ENCODE peak calls at places on chromosomes 13 and 19, in eight cellular contexts. One of them, this sample, is unnamed.
A peak's percentile ranks its signal among the peaks of the same experiment; 100 is the strongest.

GRCh38 chr19:54407780-54408179 is 7.5 kb upstream of the TTYH1 start:
- DNase-seq in uterus: no peak
- DNase-seq in CD8-positive, alpha-beta T cell: no peak
- DNase-seq in GM12878: no peak
- DNase-seq in neural progenitor cell: no peak
- DNase-seq in Peyer's patch: no peak
- DNase-seq in heart left ventricle: no peak
- DNase-seq in effector memory CD4-positive, alpha-beta T cell: no peak
- DNase-seq in this sample: no peak

GRCh38 chr13:84430441-84430840 is 548.2 kb upstream of the SLITRK1 start:
- DNase-seq in effector memory CD4-positive, alpha-beta T cell: no peak
- DNase-seq in GM12878: no peak
- DNase-seq in uterus: no peak
- DNase-seq in CD8-positive, alpha-beta T cell: no peak
- DNase-seq in heart left ventricle: no peak
- DNase-seq in neural progenitor cell: no peak
- DNase-seq in Peyer's patch: no peak
- DNase-seq in this sample: no peak

GRCh38 chr13:73273737-73274136 is 214.9 kb downstream of the KLF5 start:
- DNase-seq in effector memory CD4-positive, alpha-beta T cell: no peak
- DNase-seq in CD8-positive, alpha-beta T cell: no peak
- DNase-seq in neural progenitor cell: no peak
- DNase-seq in GM12878: no peak
- DNase-seq in uterus: no peak
- DNase-seq in Peyer's patch: no peak
- DNase-seq in heart left ventricle: no peak
- DNase-seq in this sample: no peak

GRCh38 chr13:50800091-50800739 is 43.3 kb downstream of the DLEU7 start:
- DNase-seq in effector memory CD4-positive, alpha-beta T cell: no peak
- DNase-seq in heart left ventricle: no peak
- DNase-seq in CD8-positive, alpha-beta T cell: no peak
- DNase-seq in Peyer's patch: no peak
- DNase-seq in uterus: no peak
- DNase-seq in GM12878: no peak
- DNase-seq in neural progenitor cell: no peak
- DNase-seq in this sample: no peak

GRCh38 chr13:91630916-91631315 is 232.5 kb downstream of the GPC5 start:
- DNase-seq in Peyer's patch: no peak
- DNase-seq in effector memory CD4-positive, alpha-beta T cell: no peak
- DNase-seq in heart left ventricle: no peak
- DNase-seq in CD8-positive, alpha-beta T cell: no peak
- DNase-seq in uterus: no peak
- DNase-seq in GM12878: no peak
- DNase-seq in neural progenitor cell: peak; percentile 7
- DNase-seq in this sample: no peak

GRCh38 chr19:13025819-13026477 is 30.7 kb downstream of the NFIX start:
- DNase-seq in CD8-positive, alpha-beta T cell: no peak
- DNase-seq in neural progenitor cell: no peak
- DNase-seq in effector memory CD4-positive, alpha-beta T cell: no peak
- DNase-seq in uterus: no peak
- DNase-seq in heart left ventricle: no peak
- DNase-seq in GM12878: no peak
- DNase-seq in Peyer's patch: no peak
- DNase-seq in this sample: no peak

GRCh38 chr19:45676851-45677263 is 8.8 kb downstream of the GIPR start:
- DNase-seq in GM12878: no peak
- DNase-seq in neural progenitor cell: no peak
- DNase-seq in uterus: no peak
- DNase-seq in Peyer's patch: no peak
- DNase-seq in heart left ventricle: no peak
- DNase-seq in CD8-positive, alpha-beta T cell: peak; percentile 45
- DNase-seq in effector memory CD4-positive, alpha-beta T cell: peak; percentile 20
- DNase-seq in this sample: peak; percentile 61

GRCh38 chr13:98853791-98854191 is 101.3 kb upstream of the SLC15A1 start:
- DNase-seq in CD8-positive, alpha-beta T cell: no peak
- DNase-seq in uterus: no peak
- DNase-seq in Peyer's patch: no peak
- DNase-seq in heart left ventricle: no peak
- DNase-seq in effector memory CD4-positive, alpha-beta T cell: no peak
- DNase-seq in neural progenitor cell: no peak
- DNase-seq in GM12878: peak; percentile 80
- DNase-seq in this sample: no peak

GRCh38 chr19:45999653-46000121 is 4.4 kb downstream of the CCDC61 start:
- DNase-seq in GM12878: no peak
- DNase-seq in neural progenitor cell: peak; percentile 78
- DNase-seq in heart left ventricle: no peak
- DNase-seq in effector memory CD4-positive, alpha-beta T cell: no peak
- DNase-seq in CD8-positive, alpha-beta T cell: no peak
- DNase-seq in uterus: peak; percentile 49
- DNase-seq in Peyer's patch: no peak
- DNase-seq in this sample: peak; percentile 25

GRCh38 chr13:45292176-45292575 is 48.8 kb downstream of the TPT1 start:
- DNase-seq in uterus: no peak
- DNase-seq in effector memory CD4-positive, alpha-beta T cell: no peak
- DNase-seq in Peyer's patch: no peak
- DNase-seq in CD8-positive, alpha-beta T cell: no peak
- DNase-seq in GM12878: no peak
- DNase-seq in heart left ventricle: no peak
- DNase-seq in neural progenitor cell: no peak
- DNase-seq in this sample: no peak

GRCh38 chr19:30255783-30256509 is 116.2 kb upstream of the ZNF536 start:
- DNase-seq in heart left ventricle: no peak
- DNase-seq in neural progenitor cell: peak; percentile 68
- DNase-seq in uterus: no peak
- DNase-seq in GM12878: no peak
- DNase-seq in Peyer's patch: no peak
- DNase-seq in effector memory CD4-positive, alpha-beta T cell: no peak
- DNase-seq in CD8-positive, alpha-beta T cell: no peak
- DNase-seq in this sample: no peak

GRCh38 chr19:8663920-8664670 is 33.7 kb downstream of the NFILZ start:
- DNase-seq in CD8-positive, alpha-beta T cell: peak; percentile 46
- DNase-seq in heart left ventricle: no peak
- DNase-seq in GM12878: no peak
- DNase-seq in uterus: no peak
- DNase-seq in neural progenitor cell: no peak
- DNase-seq in effector memory CD4-positive, alpha-beta T cell: peak; percentile 7
- DNase-seq in Peyer's patch: no peak
- DNase-seq in this sample: no peak

GRCh38 chr13:27168870-27169525 is 2.6 kb downstream of the USP12 start:
- DNase-seq in CD8-positive, alpha-beta T cell: no peak
- DNase-seq in uterus: no peak
- DNase-seq in effector memory CD4-positive, alpha-beta T cell: no peak
- DNase-seq in neural progenitor cell: no peak
- DNase-seq in Peyer's patch: no peak
- DNase-seq in GM12878: no peak
- DNase-seq in heart left ventricle: no peak
- DNase-seq in this sample: no peak

GRCh38 chr19:8511573-8512101 is 2.3 kb downstream of the ZNF414 start:
- DNase-seq in neural progenitor cell: no peak
- DNase-seq in Peyer's patch: no peak
- DNase-seq in uterus: no peak
- DNase-seq in effector memory CD4-positive, alpha-beta T cell: no peak
- DNase-seq in heart left ventricle: no peak
- DNase-seq in GM12878: no peak
- DNase-seq in CD8-positive, alpha-beta T cell: no peak
- DNase-seq in this sample: no peak

GRCh38 chr13:73945871-73946270 is 188.3 kb downstream of the KLF12 start:
- DNase-seq in CD8-positive, alpha-beta T cell: no peak
- DNase-seq in GM12878: no peak
- DNase-seq in effector memory CD4-positive, alpha-beta T cell: no peak
- DNase-seq in Peyer's patch: no peak
- DNase-seq in heart left ventricle: peak; percentile 73
- DNase-seq in neural progenitor cell: peak; percentile 71
- DNase-seq in uterus: no peak
- DNase-seq in this sample: no peak

GRCh38 chr19:54041969-54042606 is 21.6 kb downstream of the VSTM1 start:
- DNase-seq in effector memory CD4-positive, alpha-beta T cell: no peak
- DNase-seq in heart left ventricle: no peak
- DNase-seq in neural progenitor cell: no peak
- DNase-seq in uterus: no peak
- DNase-seq in Peyer's patch: no peak
- DNase-seq in CD8-positive, alpha-beta T cell: no peak
- DNase-seq in GM12878: no peak
- DNase-seq in this sample: no peak

GRCh38 chr19:1445932-1446712 is 3.8 kb upstream of the APC2 start:
- DNase-seq in CD8-positive, alpha-beta T cell: no peak
- DNase-seq in heart left ventricle: no peak
- DNase-seq in Peyer's patch: no peak
- DNase-seq in neural progenitor cell: peak; percentile 87
- DNase-seq in uterus: no peak
- DNase-seq in GM12878: no peak
- DNase-seq in effector memory CD4-positive, alpha-beta T cell: no peak
- DNase-seq in this sample: no peak

GRCh38 chr19:49129238-49129583 is 9.9 kb downstream of the PPFIA3 start:
- DNase-seq in Peyer's patch: no peak
- DNase-seq in effector memory CD4-positive, alpha-beta T cell: no peak
- DNase-seq in GM12878: no peak
- DNase-seq in CD8-positive, alpha-beta T cell: no peak
- DNase-seq in neural progenitor cell: peak; percentile 68
- DNase-seq in uterus: no peak
- DNase-seq in heart left ventricle: no peak
- DNase-seq in this sample: no peak

GRCh38 chr13:101917475-101917810 is 465.0 kb downstream of the ITGBL1 start:
- DNase-seq in Peyer's patch: no peak
- DNase-seq in neural progenitor cell: peak; percentile 54
- DNase-seq in heart left ventricle: no peak
- DNase-seq in uterus: no peak
- DNase-seq in effector memory CD4-positive, alpha-beta T cell: no peak
- DNase-seq in CD8-positive, alpha-beta T cell: no peak
- DNase-seq in GM12878: no peak
- DNase-seq in this sample: peak; percentile 16

GRCh38 chr13:23159205-23159586 is 21.6 kb upstream of the SGCG start:
- DNase-seq in effector memory CD4-positive, alpha-beta T cell: no peak
- DNase-seq in GM12878: no peak
- DNase-seq in CD8-positive, alpha-beta T cell: no peak
- DNase-seq in neural progenitor cell: peak; percentile 82
- DNase-seq in uterus: no peak
- DNase-seq in Peyer's patch: no peak
- DNase-seq in heart left ventricle: peak; percentile 38
- DNase-seq in this sample: peak; percentile 12

GRCh38 chr13:81058211-81058915 is 717.4 kb upstream of the SPRY2 start:
- DNase-seq in heart left ventricle: no peak
- DNase-seq in effector memory CD4-positive, alpha-beta T cell: no peak
- DNase-seq in CD8-positive, alpha-beta T cell: no peak
- DNase-seq in Peyer's patch: no peak
- DNase-seq in uterus: no peak
- DNase-seq in GM12878: no peak
- DNase-seq in neural progenitor cell: no peak
- DNase-seq in this sample: no peak

GRCh38 chr13:28792992-28793391 is 27.1 kb upstream of the MTUS2 start:
- DNase-seq in uterus: no peak
- DNase-seq in GM12878: no peak
- DNase-seq in heart left ventricle: no peak
- DNase-seq in Peyer's patch: no peak
- DNase-seq in CD8-positive, alpha-beta T cell: no peak
- DNase-seq in effector memory CD4-positive, alpha-beta T cell: no peak
- DNase-seq in neural progenitor cell: no peak
- DNase-seq in this sample: no peak
- H3K36me3 ChIP-seq in uterus: no peaks in the 10 kb centered on the region
- H3K36me3 ChIP-seq in GM12878: no peaks in the 10 kb centered on the region
- H3K36me3 ChIP-seq in heart left ventricle: no peaks in the 10 kb centered on the region
- H3K36me3 ChIP-seq in Peyer's patch: no peaks in the 10 kb centered on the region
- H3K36me3 ChIP-seq in CD8-positive, alpha-beta T cell: no peaks in the 10 kb centered on the region
- H3K36me3 ChIP-seq in effector memory CD4-positive, alpha-beta T cell: no peaks in the 10 kb centered on the region
- H3K36me3 ChIP-seq in neural progenitor cell: no peaks in the 10 kb centered on the region
- H3K36me3 ChIP-seq in this sample: no peaks in the 10 kb centered on the region

GRCh38 chr19:6226012-6226411 is 53.8 kb downstream of the MLLT1 start:
- DNase-seq in uterus: no peak
- DNase-seq in GM12878: no peak
- DNase-seq in effector memory CD4-positive, alpha-beta T cell: no peak
- DNase-seq in heart left ventricle: peak; percentile 14
- DNase-seq in Peyer's patch: no peak
- DNase-seq in CD8-positive, alpha-beta T cell: no peak
- DNase-seq in neural progenitor cell: no peak
- DNase-seq in this sample: no peak

GRCh38 chr19:6225232-6225635 is 54.5 kb downstream of the MLLT1 start:
- DNase-seq in uterus: no peak
- DNase-seq in effector memory CD4-positive, alpha-beta T cell: no peak
- DNase-seq in heart left ventricle: peak; percentile 25
- DNase-seq in CD8-positive, alpha-beta T cell: no peak
- DNase-seq in neural progenitor cell: no peak
- DNase-seq in Peyer's patch: no peak
- DNase-seq in GM12878: no peak
- DNase-seq in this sample: no peak

GRCh38 chr19:6227156-6227940 is 52.4 kb downstream of the MLLT1 start:
- DNase-seq in neural progenitor cell: no peak
- DNase-seq in heart left ventricle: no peak
- DNase-seq in effector memory CD4-positive, alpha-beta T cell: no peak
- DNase-seq in uterus: no peak
- DNase-seq in Peyer's patch: no peak
- DNase-seq in GM12878: no peak
- DNase-seq in CD8-positive, alpha-beta T cell: no peak
- DNase-seq in this sample: no peak

GRCh38 chr19:6227941-6228325 is 51.8 kb downstream of the MLLT1 start:
- DNase-seq in CD8-positive, alpha-beta T cell: no peak
- DNase-seq in uterus: no peak
- DNase-seq in GM12878: no peak
- DNase-seq in effector memory CD4-positive, alpha-beta T cell: no peak
- DNase-seq in heart left ventricle: no peak
- DNase-seq in Peyer's patch: no peak
- DNase-seq in neural progenitor cell: no peak
- DNase-seq in this sample: no peak

GRCh38 chr19:6226444-6227155 is 53.2 kb downstream of the MLLT1 start:
- DNase-seq in CD8-positive, alpha-beta T cell: no peak
- DNase-seq in uterus: no peak
- DNase-seq in effector memory CD4-positive, alpha-beta T cell: no peak
- DNase-seq in GM12878: no peak
- DNase-seq in neural progenitor cell: no peak
- DNase-seq in Peyer's patch: no peak
- DNase-seq in heart left ventricle: peak; percentile 5
- DNase-seq in this sample: no peak
- H3K36me3 ChIP-seq in CD8-positive, alpha-beta T cell: no peaks in the 10 kb centered on the region
- H3K36me3 ChIP-seq in uterus: no peaks in the 10 kb centered on the region
- H3K36me3 ChIP-seq in effector memory CD4-positive, alpha-beta T cell: peaks cover 38% of the 10 kb centered on the region
- H3K36me3 ChIP-seq in GM12878: peaks cover 51% of the 10 kb centered on the region
- H3K36me3 ChIP-seq in neural progenitor cell: no peaks in the 10 kb centered on the region
- H3K36me3 ChIP-seq in Peyer's patch: peaks cover 58% of the 10 kb centered on the region
- H3K36me3 ChIP-seq in heart left ventricle: peaks cover 40% of the 10 kb centered on the region
- H3K36me3 ChIP-seq in this sample: no peaks in the 10 kb centered on the region

GRCh38 chr13:30306762-30307193 is 573 bp downstream of the KATNAL1 start:
- DNase-seq in heart left ventricle: peak; percentile 96
- DNase-seq in uterus: peak; percentile 95
- DNase-seq in Peyer's patch: peak; percentile 93
- DNase-seq in neural progenitor cell: peak; percentile 98
- DNase-seq in GM12878: peak; percentile 66
- DNase-seq in effector memory CD4-positive, alpha-beta T cell: peak; percentile 84
- DNase-seq in CD8-positive, alpha-beta T cell: peak; percentile 92
- DNase-seq in this sample: peak; percentile 93
- H3K36me3 ChIP-seq in heart left ventricle: no peaks in the 10 kb centered on the region
- H3K36me3 ChIP-seq in uterus: no peaks in the 10 kb centered on the region
- H3K36me3 ChIP-seq in Peyer's patch: no peaks in the 10 kb centered on the region
- H3K36me3 ChIP-seq in neural progenitor cell: no peaks in the 10 kb centered on the region
- H3K36me3 ChIP-seq in GM12878: no peaks in the 10 kb centered on the region
- H3K36me3 ChIP-seq in effector memory CD4-positive, alpha-beta T cell: no peaks in the 10 kb centered on the region
- H3K36me3 ChIP-seq in CD8-positive, alpha-beta T cell: no peaks in the 10 kb centered on the region
- H3K36me3 ChIP-seq in this sample: no peaks in the 10 kb centered on the region

DNA sequence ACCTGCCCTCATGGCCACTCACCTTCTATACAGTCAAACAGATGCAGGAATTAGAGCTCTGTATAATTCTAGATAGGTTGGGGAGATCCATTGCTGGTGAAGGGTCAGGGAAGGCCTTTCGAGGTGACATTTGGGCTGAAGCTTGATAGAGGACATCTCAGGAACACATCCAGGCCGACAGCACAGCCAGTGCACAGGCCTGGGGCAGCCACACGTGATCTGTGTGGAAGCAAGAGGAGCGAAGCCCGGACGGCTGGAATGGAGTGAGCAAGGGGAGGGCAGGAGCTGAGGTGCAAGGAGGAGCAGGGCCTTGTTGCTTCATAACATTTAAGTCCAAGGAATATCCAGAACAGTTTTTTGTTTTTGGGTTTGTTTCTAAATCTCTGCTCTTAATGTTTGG is 4.5 kb upstream of the OVOL3 start:
- DNase-seq in uterus: no peak
- DNase-seq in CD8-positive, alpha-beta T cell: no peak
- DNase-seq in Peyer's patch: no peak
- DNase-seq in heart left ventricle: peak; percentile 61
- DNase-seq in neural progenitor cell: no peak
- DNase-seq in GM12878: no peak
- DNase-seq in effector memory CD4-positive, alpha-beta T cell: no peak
- DNase-seq in this sample: no peak
- H3K36me3 ChIP-seq in uterus: no peaks in the 10 kb centered on the region
- H3K36me3 ChIP-seq in CD8-positive, alpha-beta T cell: no peaks in the 10 kb centered on the region
- H3K36me3 ChIP-seq in Peyer's patch: peaks cover 3% of the 10 kb centered on the region
- H3K36me3 ChIP-seq in heart left ventricle: peaks cover 8% of the 10 kb centered on the region
- H3K36me3 ChIP-seq in neural progenitor cell: no peaks in the 10 kb centered on the region
- H3K36me3 ChIP-seq in GM12878: peaks cover 23% of the 10 kb centered on the region
- H3K36me3 ChIP-seq in effector memory CD4-positive, alpha-beta T cell: peaks cover 8% of the 10 kb centered on the region
- H3K36me3 ChIP-seq in this sample: no peaks in the 10 kb centered on the region